ENCODE peak calls at places on chromosomes 12 and 14, in eight cellular contexts. One of them, this sample, is unnamed.

GRCh38 chr12:30794591-30795409 is 40.0 kb upstream of the CAPRIN2 start:
- DNase-seq in HL-60: no peak
- DNase-seq in IMR-90: peak
- DNase-seq in GM04504: peak
- DNase-seq in H54: peak
- DNase-seq in HT-29: peak
- DNase-seq in NCI-H1105: no peak
- DNase-seq in smooth muscle cell of the brain vasculature: peak
- DNase-seq in this sample: peak

GRCh38 chr14:47678157-47678556 is 2.8 kb upstream of the MDGA2 start:
- DNase-seq in IMR-90: no peak
- DNase-seq in H54: no peak
- DNase-seq in smooth muscle cell of the brain vasculature: no peak
- DNase-seq in GM04504: no peak
- DNase-seq in NCI-H1105: no peak
- DNase-seq in HL-60: no peak
- DNase-seq in HT-29: peak
- DNase-seq in this sample: no peak

GRCh38 chr14:22320353-22320733 is 268.7 kb downstream of the DAD1 start:
- DNase-seq in HL-60: no peak
- DNase-seq in NCI-H1105: no peak
- DNase-seq in H54: no peak
- DNase-seq in GM04504: no peak
- DNase-seq in IMR-90: no peak
- DNase-seq in smooth muscle cell of the brain vasculature: no peak
- DNase-seq in HT-29: no peak
- DNase-seq in this sample: no peak

GRCh38 chr14:104094709-104095425 is 9.4 kb downstream of the ASPG start:
- DNase-seq in HT-29: peak
- DNase-seq in smooth muscle cell of the brain vasculature: no peak
- DNase-seq in HL-60: peak
- DNase-seq in IMR-90: no peak
- DNase-seq in NCI-H1105: peak
- DNase-seq in H54: peak
- DNase-seq in GM04504: peak
- DNase-seq in this sample: no peak

GRCh38 chr14:64937821-64938193 is 4.7 kb downstream of the GPX2 start:
- DNase-seq in HT-29: peak
- DNase-seq in IMR-90: peak
- DNase-seq in H54: no peak
- DNase-seq in smooth muscle cell of the brain vasculature: no peak
- DNase-seq in HL-60: no peak
- DNase-seq in NCI-H1105: no peak
- DNase-seq in GM04504: no peak
- DNase-seq in this sample: no peak

GRCh38 chr14:100176811-100177327 is 17.4 kb upstream of the DEGS2 start:
- DNase-seq in HL-60: no peak
- DNase-seq in NCI-H1105: no peak
- DNase-seq in HT-29: no peak
- DNase-seq in smooth muscle cell of the brain vasculature: no peak
- DNase-seq in IMR-90: no peak
- DNase-seq in H54: no peak
- DNase-seq in GM04504: no peak
- DNase-seq in this sample: no peak

GRCh38 chr14:50335989-50336391 is 23.9 kb downstream of the DMAC2L start:
- DNase-seq in IMR-90: peak
- DNase-seq in HL-60: no peak
- DNase-seq in smooth muscle cell of the brain vasculature: no peak
- DNase-seq in NCI-H1105: no peak
- DNase-seq in HT-29: no peak
- DNase-seq in H54: no peak
- DNase-seq in GM04504: no peak
- DNase-seq in this sample: no peak

GRCh38 chr12:121240484-121241202 is 30.7 kb downstream of the P2RX4 start:
- DNase-seq in H54: no peak
- DNase-seq in HL-60: peak
- DNase-seq in NCI-H1105: no peak
- DNase-seq in GM04504: no peak
- DNase-seq in IMR-90: no peak
- DNase-seq in HT-29: no peak
- DNase-seq in smooth muscle cell of the brain vasculature: peak
- DNase-seq in this sample: no peak

GRCh38 chr14:95915326-95915725 is 38.7 kb downstream of the TUNAR start:
- DNase-seq in NCI-H1105: no peak
- DNase-seq in smooth muscle cell of the brain vasculature: no peak
- DNase-seq in HT-29: peak
- DNase-seq in IMR-90: no peak
- DNase-seq in HL-60: no peak
- DNase-seq in GM04504: no peak
- DNase-seq in H54: no peak
- DNase-seq in this sample: no peak

GRCh38 chr12:83954939-83955601 is 957.5 kb downstream of the SLC6A15 start:
- DNase-seq in H54: no peak
- DNase-seq in smooth muscle cell of the brain vasculature: no peak
- DNase-seq in IMR-90: no peak
- DNase-seq in HL-60: no peak
- DNase-seq in GM04504: no peak
- DNase-seq in NCI-H1105: no peak
- DNase-seq in HT-29: peak
- DNase-seq in this sample: no peak

GRCh38 chr12:2053675-2054070 is 886 bp downstream of the CACNA1C start:
- DNase-seq in IMR-90: no peak
- DNase-seq in smooth muscle cell of the brain vasculature: no peak
- DNase-seq in HL-60: no peak
- DNase-seq in GM04504: no peak
- DNase-seq in NCI-H1105: no peak
- DNase-seq in HT-29: no peak
- DNase-seq in H54: peak
- DNase-seq in this sample: peak

GRCh38 chr12:124916370-124917134 is 2.1 kb upstream of the UBC start:
- DNase-seq in NCI-H1105: no peak
- DNase-seq in H54: no peak
- DNase-seq in GM04504: peak
- DNase-seq in HT-29: peak
- DNase-seq in IMR-90: peak
- DNase-seq in smooth muscle cell of the brain vasculature: no peak
- DNase-seq in HL-60: no peak
- DNase-seq in this sample: peak

GRCh38 chr14:100241279-100241678 is 2.3 kb downstream of the YY1 start:
- DNase-seq in HT-29: peak
- DNase-seq in smooth muscle cell of the brain vasculature: no peak
- DNase-seq in NCI-H1105: no peak
- DNase-seq in HL-60: no peak
- DNase-seq in GM04504: no peak
- DNase-seq in H54: no peak
- DNase-seq in IMR-90: no peak
- DNase-seq in this sample: no peak

GRCh38 chr14:88478931-88479330 is 75.9 kb downstream of the PTPN21 start:
- DNase-seq in NCI-H1105: no peak
- DNase-seq in GM04504: no peak
- DNase-seq in HT-29: no peak
- DNase-seq in H54: no peak
- DNase-seq in IMR-90: no peak
- DNase-seq in smooth muscle cell of the brain vasculature: no peak
- DNase-seq in HL-60: no peak
- DNase-seq in this sample: no peak

GRCh38 chr12:111318450-111318849 is 50.4 kb downstream of the PHETA1 start:
- DNase-seq in IMR-90: no peak
- DNase-seq in H54: no peak
- DNase-seq in NCI-H1105: no peak
- DNase-seq in GM04504: no peak
- DNase-seq in HT-29: no peak
- DNase-seq in HL-60: no peak
- DNase-seq in smooth muscle cell of the brain vasculature: no peak
- DNase-seq in this sample: no peak

GRCh38 chr12:53927220-53928029 is 11.2 kb upstream of the HOXC13 start:
- DNase-seq in HL-60: no peak
- DNase-seq in smooth muscle cell of the brain vasculature: no peak
- DNase-seq in IMR-90: no peak
- DNase-seq in NCI-H1105: no peak
- DNase-seq in H54: no peak
- DNase-seq in HT-29: no peak
- DNase-seq in GM04504: no peak
- DNase-seq in this sample: no peak

GRCh38 chr12:93793983-93794382 is 116.8 kb downstream of the CRADD start:
- DNase-seq in H54: no peak
- DNase-seq in NCI-H1105: no peak
- DNase-seq in smooth muscle cell of the brain vasculature: no peak
- DNase-seq in HT-29: no peak
- DNase-seq in IMR-90: peak
- DNase-seq in HL-60: no peak
- DNase-seq in GM04504: no peak
- DNase-seq in this sample: no peak

GRCh38 chr12:42373669-42374068 is 47.7 kb downstream of the PPHLN1 start:
- DNase-seq in NCI-H1105: no peak
- DNase-seq in HT-29: no peak
- DNase-seq in HL-60: no peak
- DNase-seq in H54: no peak
- DNase-seq in IMR-90: no peak
- DNase-seq in smooth muscle cell of the brain vasculature: no peak
- DNase-seq in GM04504: no peak
- DNase-seq in this sample: no peak

GRCh38 chr12:47739959-47740358 is 14.7 kb upstream of the ENDOU start:
- DNase-seq in smooth muscle cell of the brain vasculature: no peak
- DNase-seq in HL-60: no peak
- DNase-seq in H54: no peak
- DNase-seq in NCI-H1105: no peak
- DNase-seq in GM04504: no peak
- DNase-seq in IMR-90: no peak
- DNase-seq in HT-29: no peak
- DNase-seq in this sample: no peak

GRCh38 chr14:99422220-99423010 is 58.2 kb downstream of the SETD3 start:
- DNase-seq in HL-60: no peak
- DNase-seq in IMR-90: no peak
- DNase-seq in H54: no peak
- DNase-seq in HT-29: peak
- DNase-seq in NCI-H1105: no peak
- DNase-seq in GM04504: no peak
- DNase-seq in smooth muscle cell of the brain vasculature: no peak
- DNase-seq in this sample: no peak

GRCh38 chr14:86915416-86915815 is 1077.6 kb downstream of the GALC start:
- DNase-seq in GM04504: no peak
- DNase-seq in HL-60: no peak
- DNase-seq in smooth muscle cell of the brain vasculature: no peak
- DNase-seq in H54: no peak
- DNase-seq in NCI-H1105: no peak
- DNase-seq in HT-29: no peak
- DNase-seq in IMR-90: peak
- DNase-seq in this sample: no peak

GRCh38 chr12:64181504-64182291 is 40.4 kb downstream of the KICS2 start:
- DNase-seq in IMR-90: peak
- DNase-seq in GM04504: peak
- DNase-seq in smooth muscle cell of the brain vasculature: peak
- DNase-seq in NCI-H1105: peak
- DNase-seq in H54: peak
- DNase-seq in HL-60: no peak
- DNase-seq in HT-29: peak
- DNase-seq in this sample: peak

GRCh38 chr14:101654051-101654450 is 92.8 kb downstream of the DIO3 start:
- DNase-seq in smooth muscle cell of the brain vasculature: no peak
- DNase-seq in HT-29: no peak
- DNase-seq in GM04504: no peak
- DNase-seq in NCI-H1105: no peak
- DNase-seq in HL-60: no peak
- DNase-seq in IMR-90: no peak
- DNase-seq in H54: no peak
- DNase-seq in this sample: no peak

GRCh38 chr14:105582639-105583038 is 56.3 kb downstream of the TMEM121 start:
- DNase-seq in smooth muscle cell of the brain vasculature: peak
- DNase-seq in HT-29: no peak
- DNase-seq in NCI-H1105: no peak
- DNase-seq in IMR-90: peak
- DNase-seq in H54: no peak
- DNase-seq in GM04504: no peak
- DNase-seq in HL-60: no peak
- DNase-seq in this sample: no peak

GRCh38 chr12:132560831-132561783 is 49.3 kb downstream of the LRCOL1 start:
- DNase-seq in HL-60: peak
- DNase-seq in NCI-H1105: peak
- DNase-seq in H54: peak
- DNase-seq in IMR-90: peak
- DNase-seq in smooth muscle cell of the brain vasculature: no peak
- DNase-seq in GM04504: no peak
- DNase-seq in HT-29: peak
- DNase-seq in this sample: no peak

GRCh38 chr12:50505945-50506344 is 1.2 kb downstream of the DIP2B start:
- DNase-seq in HT-29: no peak
- DNase-seq in H54: no peak
- DNase-seq in NCI-H1105: no peak
- DNase-seq in smooth muscle cell of the brain vasculature: no peak
- DNase-seq in IMR-90: no peak
- DNase-seq in HL-60: no peak
- DNase-seq in GM04504: no peak
- DNase-seq in this sample: no peak

GRCh38 chr14:85554106-85554505 is 24.2 kb downstream of the FLRT2 start:
- DNase-seq in H54: no peak
- DNase-seq in HT-29: no peak
- DNase-seq in NCI-H1105: no peak
- DNase-seq in smooth muscle cell of the brain vasculature: no peak
- DNase-seq in GM04504: no peak
- DNase-seq in IMR-90: peak
- DNase-seq in HL-60: no peak
- DNase-seq in this sample: no peak

GRCh38 chr12:25792031-25792430 is 166.5 kb upstream of the RASSF8 start:
- DNase-seq in smooth muscle cell of the brain vasculature: no peak
- DNase-seq in H54: no peak
- DNase-seq in GM04504: no peak
- DNase-seq in IMR-90: no peak
- DNase-seq in HL-60: no peak
- DNase-seq in HT-29: no peak
- DNase-seq in NCI-H1105: no peak
- DNase-seq in this sample: no peak

GRCh38 chr14:69107407-69108003 is 45.4 kb downstream of the DCAF5 start:
- DNase-seq in H54: no peak
- DNase-seq in IMR-90: peak
- DNase-seq in smooth muscle cell of the brain vasculature: no peak
- DNase-seq in HT-29: peak
- DNase-seq in NCI-H1105: peak
- DNase-seq in HL-60: no peak
- DNase-seq in GM04504: no peak
- DNase-seq in this sample: peak

GRCh38 chr12:30463636-30464035 is 232.0 kb downstream of the IPO8 start:
- DNase-seq in NCI-H1105: no peak
- DNase-seq in GM04504: no peak
- DNase-seq in IMR-90: no peak
- DNase-seq in H54: no peak
- DNase-seq in smooth muscle cell of the brain vasculature: no peak
- DNase-seq in HT-29: no peak
- DNase-seq in HL-60: no peak
- DNase-seq in this sample: no peak

GRCh38 chr14:105168496-105168978 is at the start of gene JAG2:
- DNase-seq in IMR-90: no peak
- DNase-seq in HT-29: no peak
- DNase-seq in NCI-H1105: peak
- DNase-seq in GM04504: no peak
- DNase-seq in smooth muscle cell of the brain vasculature: no peak
- DNase-seq in H54: peak
- DNase-seq in HL-60: no peak
- DNase-seq in this sample: peak

GRCh38 chr12:22529281-22530060 is 14.9 kb downstream of the C2CD5 start:
- DNase-seq in HL-60: peak
- DNase-seq in H54: no peak
- DNase-seq in IMR-90: peak
- DNase-seq in HT-29: peak
- DNase-seq in smooth muscle cell of the brain vasculature: no peak
- DNase-seq in GM04504: no peak
- DNase-seq in NCI-H1105: no peak
- DNase-seq in this sample: no peak

GRCh38 chr14:99325591-99325990 is 53.6 kb upstream of the BCL11B start:
- DNase-seq in NCI-H1105: no peak
- DNase-seq in smooth muscle cell of the brain vasculature: no peak
- DNase-seq in HT-29: no peak
- DNase-seq in IMR-90: no peak
- DNase-seq in HL-60: no peak
- DNase-seq in GM04504: no peak
- DNase-seq in H54: no peak
- DNase-seq in this sample: no peak

GRCh38 chr12:85955127-85955526 is 81.0 kb downstream of the NTS start:
- DNase-seq in H54: no peak
- DNase-seq in GM04504: no peak
- DNase-seq in IMR-90: no peak
- DNase-seq in HT-29: peak
- DNase-seq in NCI-H1105: no peak
- DNase-seq in smooth muscle cell of the brain vasculature: no peak
- DNase-seq in HL-60: no peak
- DNase-seq in this sample: no peak